ENCODE peak calls at places on chromosomes 13 and 19, in ten cellular contexts. L is fibroblast of lung, G is IMR-90, O is A549, E is lower lobe of right lung, F is left ventricle myocardium inferior, B is psoas muscle, J is heart right ventricle, X is AG04450, W is GM23248. N is an unnamed sample. For H3K9me3, the result is how much of the 10 kb centered on the place peaks cover.

GRCh38 chr13:98033277-98034247 is 80.1 kb downstream of the IPO5 start:
- DNase-seq in E (no peak), O (peak), L (peak), J (no peak), B (no peak), G (peak), F (no peak), W (peak), X (no peak), N (no peak)

GRCh38 chr13:33728271-33729037 is 89.5 kb upstream of the RFC3 start:
- DNase-seq in O (no peak), F (peak), G (no peak), B (peak), W (peak), X (no peak), E (no peak), J (peak), L (peak), N (no peak)

GRCh38 chr19:3115411-3115810 is 20.4 kb upstream of the GNA15 start:
- DNase-seq in X (no peak), O (no peak), W (no peak), G (no peak), B (no peak), J (no peak), L (no peak), E (no peak), F (no peak), N (no peak)

GRCh38 chr13:100102042-100102441 is 13.1 kb downstream of the PCCA start:
- DNase-seq in E (no peak), O (no peak), F (no peak), J (no peak), G (no peak), L (no peak), X (no peak), B (no peak), W (no peak), N (no peak)

GRCh38 chr19:33810821-33811220 is 14.2 kb downstream of the KCTD15 start:
- DNase-seq in L (no peak), G (no peak), B (no peak), X (no peak), E (no peak), O (no peak), J (no peak), W (no peak), F (no peak), N (no peak)

GRCh38 chr13:31765441-31765840 is 26.1 kb downstream of the RXFP2 start:
- DNase-seq in L (peak), B (no peak), G (peak), W (peak), O (no peak), X (peak), E (no peak), F (no peak), J (no peak), N (no peak)

GRCh38 chr13:47433461-47434005 is 536.7 kb upstream of the HTR2A start:
- DNase-seq in B (no peak), G (peak), F (no peak), E (no peak), L (peak), W (peak), O (no peak), J (no peak), X (no peak), N (no peak)

GRCh38 chr19:49222528-49222927 is 64.9 kb downstream of the TRPM4 start:
- DNase-seq in W (no peak), O (no peak), L (no peak), X (no peak), B (no peak), E (no peak), G (no peak), F (no peak), J (no peak), N (no peak)

GRCh38 chr13:24097667-24098066 is 62.9 kb upstream of the SPATA13 start:
- DNase-seq in X (no peak), O (no peak), J (no peak), W (no peak), E (no peak), F (no peak), L (no peak), B (no peak), G (no peak), N (no peak)

GRCh38 chr19:55678121-55678671 is 3.2 kb downstream of the EPN1 start:
- DNase-seq in W (no peak), J (no peak), G (no peak), L (no peak), E (peak), B (no peak), X (no peak), F (peak), O (no peak), N (no peak)

GRCh38 chr13:49530452-49530851 is 34.7 kb downstream of the PHF11 start:
- DNase-seq in O (no peak), J (no peak), E (no peak), X (no peak), B (no peak), G (no peak), F (no peak), L (no peak), W (no peak), N (no peak)

GRCh38 chr19:48543121-48543710 is 8.8 kb upstream of the SULT2B1 start:
- DNase-seq in J (no peak), X (no peak), F (no peak), L (peak), E (peak), W (peak), B (peak), O (peak), G (peak), N (peak)

GRCh38 chr13:50149932-50150331 is 134.7 kb downstream of the KCNRG start:
- DNase-seq in L (no peak), B (no peak), O (no peak), X (no peak), W (no peak), E (no peak), G (no peak), J (no peak), F (peak), N (no peak)

GRCh38 chr13:99614465-99614885 is 113.2 kb downstream of the TM9SF2 start:
- DNase-seq in J (no peak), B (no peak), L (no peak), W (no peak), F (no peak), O (peak), X (no peak), G (no peak), E (no peak), N (peak)

GRCh38 chr19:5983367-5983955 is 5.5 kb upstream of the RANBP3 start:
- DNase-seq in O (no peak), W (peak), X (no peak), L (peak), E (no peak), B (no peak), F (no peak), G (no peak), J (no peak), N (no peak)

GRCh38 chr13:74114202-74114601 is 20.0 kb downstream of the KLF12 start:
- DNase-seq in J (no peak), E (no peak), O (no peak), X (no peak), W (peak), L (no peak), G (peak), F (no peak), B (no peak), N (no peak)

GRCh38 chr13:48411281-48412099 is 1.4 kb downstream of the LPAR6 start:
- DNase-seq in E (no peak), G (peak), F (no peak), B (no peak), J (no peak), X (no peak), O (no peak), W (peak), L (no peak), N (no peak)

GRCh38 chr19:44783545-44783944 is 5.9 kb downstream of the CBLC start:
- DNase-seq in L (no peak), F (no peak), J (no peak), B (no peak), O (no peak), E (no peak), W (no peak), X (no peak), G (no peak), N (no peak)

GRCh38 chr13:80668452-80668851 is 327.5 kb upstream of the SPRY2 start:
- DNase-seq in F (no peak), B (no peak), G (no peak), J (no peak), E (no peak), L (no peak), X (no peak), O (no peak), W (no peak), N (no peak)
- H3K9me3 ChIP-seq in F (under half), B (under half), G (under half), J (under half), E (under half), L (under half), X (under half), O (under half), W (under half), N (under half)

GRCh38 chr13:113980489-113981064 is 6.7 kb upstream of the C13orf46 start:
- DNase-seq in J (no peak), O (no peak), F (peak), G (no peak), W (no peak), X (no peak), E (peak), B (no peak), L (no peak), N (no peak)
- H3K27ac ChIP-seq in J (no peak), O (peak), F (no peak), G (no peak), W (no peak), X (no peak), E (no peak), B (no peak), L (no peak), N (no peak)

GRCh38 chr19:19215792-19216191 is 4.0 kb downstream of the NCAN start:
- DNase-seq in O (no peak), B (no peak), J (no peak), F (no peak), W (no peak), G (no peak), X (no peak), L (no peak), E (no peak), N (no peak)

GRCh38 chr19:19223060-19223459 is 11.3 kb downstream of the NCAN start:
- DNase-seq in B (no peak), F (no peak), W (no peak), L (no peak), X (no peak), J (no peak), G (no peak), E (no peak), O (no peak), N (no peak)

GRCh38 chr19:19217110-19217509 is 5.4 kb downstream of the NCAN start:
- DNase-seq in O (peak), B (no peak), G (peak), E (no peak), X (no peak), F (no peak), L (peak), W (peak), J (no peak), N (no peak)

GRCh38 chr19:19214892-19215291 is 3.1 kb downstream of the NCAN start:
- DNase-seq in E (no peak), B (no peak), L (peak), X (peak), O (no peak), W (peak), J (peak), G (peak), F (no peak), N (no peak)

DNA sequence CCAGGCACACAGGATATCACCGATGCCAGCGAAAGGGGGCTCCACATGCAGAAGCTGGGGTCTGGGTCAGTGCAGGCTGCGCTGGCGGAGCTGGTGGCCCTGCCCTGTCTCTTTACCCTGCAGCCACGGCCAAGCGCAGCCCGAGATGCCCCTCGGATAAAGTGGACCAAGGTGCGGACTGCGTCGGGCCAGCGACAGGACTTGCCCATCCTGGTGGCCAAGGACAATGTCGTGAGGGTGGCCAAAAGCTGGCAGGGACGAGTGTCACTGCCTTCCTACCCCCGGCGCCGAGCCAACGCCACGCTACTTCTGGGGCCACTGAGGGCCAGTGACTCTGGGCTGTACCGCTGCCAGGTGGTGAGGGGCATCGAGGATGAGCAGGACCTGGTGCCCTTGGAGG is 7.2 kb downstream of the NCAN start:
- DNase-seq in J (no peak), W (no peak), G (no peak), F (no peak), X (no peak), L (no peak), B (no peak), E (no peak), O (no peak), N (no peak)
- H3K9me3 ChIP-seq in J (under half), W (under half), G (under half), F (under half), X (under half), L (under half), B (under half), E (under half), O (under half), N (under half)

GRCh38 chr19:14519245-14519859 is 1.2 kb upstream of the DNAJB1 start:
- DNase-seq in F (no peak), O (no peak), X (no peak), J (no peak), W (no peak), E (no peak), B (peak), G (no peak), L (no peak), N (no peak)

GRCh38 chr19:14520543-14520942 is 2.3 kb upstream of the DNAJB1 start:
- DNase-seq in J (no peak), F (no peak), L (no peak), G (no peak), W (no peak), X (no peak), B (no peak), O (no peak), E (no peak), N (no peak)

GRCh38 chr19:14517446-14517839 is 754 bp downstream of the DNAJB1 start:
- DNase-seq in E (no peak), J (no peak), W (peak), L (no peak), X (no peak), G (peak), F (no peak), O (no peak), B (no peak), N (no peak)

GRCh38 chr19:14517840-14518505 is at the start of gene DNAJB1:
- DNase-seq in J (peak), L (peak), F (peak), E (peak), X (no peak), B (peak), O (peak), W (peak), G (peak), N (peak)

GRCh38 chr19:14519860-14520407 is 1.7 kb upstream of the DNAJB1 start:
- DNase-seq in O (no peak), W (peak), G (peak), J (no peak), F (no peak), E (no peak), B (no peak), L (peak), X (no peak), N (no peak)
- H3K27ac ChIP-seq in O (peak), W (peak), G (peak), J (peak), F (peak), E (peak), B (peak), L (peak), X (peak), N (peak)

DNA sequence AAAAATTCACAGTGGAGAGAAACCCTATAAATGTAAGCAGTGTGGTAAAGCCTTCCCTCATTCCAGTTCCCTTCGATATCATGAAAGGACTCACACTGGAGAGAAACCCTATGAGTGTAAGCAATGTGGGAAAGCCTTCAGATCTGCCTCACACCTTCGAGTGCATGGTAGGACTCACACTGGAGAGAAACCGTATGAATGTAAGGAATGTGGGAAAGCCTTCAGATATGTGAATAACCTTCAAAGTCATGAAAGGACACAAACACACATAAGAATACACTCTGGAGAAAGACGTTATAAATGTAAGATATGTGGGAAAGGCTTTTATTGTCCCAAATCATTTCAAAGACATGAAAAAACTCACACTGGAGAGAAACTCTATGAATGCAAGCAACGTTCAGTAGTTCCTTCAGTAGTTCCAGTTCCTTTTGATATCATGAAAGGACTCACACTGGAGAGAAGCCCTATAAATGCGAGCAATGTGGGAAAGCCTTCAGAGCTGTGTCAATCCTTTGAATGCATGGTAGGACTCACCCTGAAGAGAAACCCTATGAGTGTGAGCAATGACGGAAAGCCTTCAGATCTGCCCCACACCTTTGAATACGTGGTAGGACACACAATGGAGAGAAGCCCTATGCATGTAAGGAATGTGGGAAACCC is 16.1 kb upstream of the ZNF439 start:
- DNase-seq in X (no peak), G (no peak), E (no peak), F (no peak), O (no peak), J (no peak), B (no peak), W (no peak), L (no peak), N (no peak)
- H3K9me3 ChIP-seq in X (under half), G (under half), E (under half), F (half or more), O (under half), J (under half), B (under half), W (under half), L (under half), N (under half)

GRCh38 chr13:108777421-108778420 is 148.3 kb downstream of the MYO16 start:
- DNase-seq in G (peak), W (no peak), E (no peak), J (no peak), X (peak), B (no peak), L (no peak), F (no peak), O (peak), N (no peak)
- H3K27ac ChIP-seq in G (no peak), W (no peak), E (no peak), J (no peak), X (no peak), B (no peak), L (no peak), F (no peak), O (peak), N (no peak)

DNA sequence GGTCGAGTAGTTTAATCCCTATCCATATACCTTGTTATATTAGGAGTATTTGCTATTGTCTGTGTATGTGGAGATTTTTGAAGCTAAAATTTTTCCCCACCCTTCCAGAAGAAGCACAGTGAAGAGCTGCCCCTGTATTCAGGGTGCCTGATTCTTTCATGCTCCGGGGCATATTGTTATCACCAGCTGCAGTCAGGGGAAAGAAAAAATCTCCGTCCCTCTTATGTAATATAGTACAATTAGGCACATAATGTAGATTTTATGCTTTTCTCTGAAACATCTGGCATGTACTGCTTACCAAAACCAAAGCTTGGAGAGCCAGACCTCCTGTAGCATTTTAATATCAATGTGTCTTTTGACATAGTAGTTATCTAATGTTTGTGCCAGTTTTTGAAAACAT is 214.9 kb upstream of the EDNRB start:
- DNase-seq in L (no peak), W (no peak), O (no peak), F (no peak), B (no peak), X (no peak), G (no peak), E (no peak), J (no peak), N (no peak)
- H3K9me3 ChIP-seq in L (under half), W (under half), O (under half), F (under half), B (under half), X (under half), G (under half), E (under half), J (under half), N (under half)

GRCh38 chr19:582497-583197 is 7.0 kb upstream of the HCN2 start:
- DNase-seq in X (no peak), G (peak), F (no peak), L (peak), J (no peak), E (no peak), W (peak), O (no peak), B (peak), N (no peak)
- H3K27ac ChIP-seq in X (no peak), G (no peak), F (peak), L (no peak), J (no peak), E (no peak), W (no peak), O (no peak), B (no peak), N (no peak)